ENCODE peak calls at places on chromosomes 16 and 17, in eight cellular contexts. P, K, H, G, S, C, O and V are unnamed samples.

GRCh38 chr16:4679854-4680636 is 13.3 kb upstream of the NUDT16L1 start:
- DNase-seq in G (no peak), K (no peak), C (no peak), H (peak), O (peak), P (no peak), S (no peak), V (no peak)

GRCh38 chr16:89707695-89708094 is 6.2 kb upstream of the SPATA2L start:
- DNase-seq in K (no peak), C (no peak), G (no peak), P (no peak), H (no peak), S (no peak), O (no peak), V (no peak)

GRCh38 chr17:33220031-33220430 is 73.1 kb downstream of the ASIC2 start:
- DNase-seq in H (no peak), K (no peak), O (no peak), P (no peak), C (no peak), S (no peak), G (no peak), V (no peak)

GRCh38 chr16:1772362-1772907 is at the start of gene EME2:
- DNase-seq in P (no peak), H (peak), O (no peak), G (no peak), C (no peak), K (peak), S (no peak), V (peak)

GRCh38 chr17:47872019-47872650 is 21.2 kb upstream of the SP6 start:
- DNase-seq in G (no peak), H (peak), C (no peak), K (no peak), O (no peak), P (no peak), S (no peak), V (no peak)

GRCh38 chr17:48799069-48799710 is 17.8 kb downstream of the TTLL6 start:
- DNase-seq in K (no peak), S (no peak), C (no peak), O (no peak), P (no peak), G (no peak), H (no peak), V (no peak)

GRCh38 chr17:360141-360705 is 7.6 kb upstream of the RPH3AL start:
- DNase-seq in H (no peak), C (no peak), K (no peak), P (no peak), O (no peak), S (no peak), G (no peak), V (no peak)

GRCh38 chr17:39636927-39637736 is at the start of gene STARD3:
- DNase-seq in P (peak), O (peak), K (peak), C (peak), G (peak), H (peak), S (peak), V (peak)

GRCh38 chr16:78240459-78241222 is 141.2 kb downstream of the WWOX start:
- DNase-seq in S (no peak), K (no peak), P (no peak), C (no peak), O (no peak), G (no peak), H (peak), V (no peak)

GRCh38 chr16:11781773-11782172 is 15.3 kb downstream of the ZC3H7A start:
- DNase-seq in O (no peak), P (no peak), K (no peak), C (no peak), S (no peak), H (peak), G (no peak), V (peak)

GRCh38 chr17:81859906-81860755 is at the start of gene P4HB:
- DNase-seq in S (peak), G (no peak), K (no peak), O (no peak), C (no peak), P (no peak), H (no peak), V (peak)

GRCh38 chr17:35866356-35866950 is 2.2 kb downstream of the HEATR9 start:
- DNase-seq in P (no peak), K (no peak), H (no peak), G (peak), O (no peak), C (no peak), S (no peak), V (peak)

GRCh38 chr17:2814499-2815341 is 18.5 kb downstream of the RAP1GAP2 start:
- DNase-seq in P (peak), O (peak), G (no peak), S (no peak), H (no peak), K (peak), C (no peak), V (no peak)

GRCh38 chr16:30846649-30847402 is 47.1 kb downstream of the BCL7C start:
- DNase-seq in K (no peak), S (no peak), C (no peak), P (no peak), G (no peak), H (no peak), O (no peak), V (no peak)

GRCh38 chr16:4505356-4506153 is 29.4 kb downstream of the HMOX2 start:
- DNase-seq in C (no peak), G (no peak), P (peak), H (peak), O (peak), S (no peak), K (peak), V (no peak)

GRCh38 chr16:2786061-2786825 is 1.1 kb downstream of the PRSS33 start:
- DNase-seq in G (no peak), K (no peak), O (no peak), S (no peak), H (no peak), C (no peak), P (no peak), V (no peak)

GRCh38 chr16:23847938-23848337 is 12.2 kb downstream of the PRKCB start:
- DNase-seq in S (no peak), K (peak), P (peak), H (no peak), G (no peak), O (no peak), C (no peak), V (no peak)

GRCh38 chr17:6474906-6475305 is 30.7 kb downstream of the PIMREG start:
- DNase-seq in O (no peak), P (no peak), H (peak), C (no peak), S (no peak), G (no peak), K (no peak), V (no peak)

GRCh38 chr16:9680021-9680655 is 502.1 kb downstream of the GRIN2A start:
- DNase-seq in G (no peak), S (no peak), C (no peak), P (no peak), O (no peak), K (no peak), H (no peak), V (no peak)

GRCh38 chr17:75542728-75543336 is 17.3 kb downstream of the LLGL2 start:
- DNase-seq in K (no peak), O (no peak), S (no peak), G (no peak), P (no peak), H (no peak), C (no peak), V (no peak)

GRCh38 chr17:81601525-81602120 is 35.3 kb downstream of the NPLOC4 start:
- DNase-seq in K (peak), C (peak), P (peak), O (no peak), H (peak), G (peak), S (peak), V (peak)

GRCh38 chr17:73643012-73643845 is 1.0 kb downstream of the SDK2 start:
- DNase-seq in S (peak), G (no peak), C (peak), K (peak), H (peak), O (no peak), P (no peak), V (peak)

GRCh38 chr16:57084257-57084770 is 8.1 kb upstream of the CPNE2 start:
- DNase-seq in G (no peak), K (peak), O (peak), C (peak), H (peak), S (peak), P (peak), V (peak)

GRCh38 chr17:47686276-47686635 is 7.7 kb upstream of the TBKBP1 start:
- DNase-seq in P (no peak), H (peak), O (no peak), K (no peak), G (peak), S (no peak), C (no peak), V (peak)

GRCh38 chr16:66580605-66581209 is 1.4 kb downstream of the CMTM2 start:
- DNase-seq in H (peak), P (no peak), K (no peak), C (no peak), S (peak), G (peak), O (no peak), V (peak)

GRCh38 chr16:2963074-2963610 is 933 bp upstream of the KREMEN2 start:
- DNase-seq in C (no peak), S (peak), P (no peak), H (no peak), O (no peak), K (no peak), G (no peak), V (no peak)

GRCh38 chr16:70778901-70779309 is 22.1 kb downstream of the VAC14 start:
- DNase-seq in K (no peak), P (no peak), H (peak), C (no peak), O (no peak), S (peak), G (peak), V (peak)

GRCh38 chr16:56488035-56488434 is 31.8 kb downstream of the BBS2 start:
- DNase-seq in C (no peak), G (no peak), P (no peak), S (no peak), K (no peak), H (no peak), O (no peak), V (no peak)

GRCh38 chr16:54493076-54493475 is 206.5 kb upstream of the IRX3 start:
- DNase-seq in K (no peak), P (no peak), C (no peak), O (no peak), H (no peak), G (no peak), S (no peak), V (no peak)

GRCh38 chr16:53865492-53865863 is 161.5 kb downstream of the FTO start:
- DNase-seq in C (no peak), G (peak), H (peak), S (no peak), K (no peak), P (no peak), O (no peak), V (peak)

GRCh38 chr17:42274812-42275526 is 1.2 kb downstream of the STAT5B start:
- DNase-seq in O (no peak), S (no peak), G (no peak), C (no peak), P (no peak), H (no peak), K (no peak), V (no peak)

GRCh38 chr16:27431773-27432599 is 30.0 kb downstream of the IL21R start:
- DNase-seq in C (peak), G (no peak), P (no peak), O (peak), S (no peak), K (peak), H (peak), V (peak)

GRCh38 chr17:30476726-30477082 is 504 bp upstream of the GOSR1 start:
- DNase-seq in P (no peak), S (peak), H (no peak), C (no peak), O (no peak), K (peak), G (no peak), V (peak)

GRCh38 chr16:67258160-67258835 is 9.5 kb downstream of the SLC9A5 start:
- DNase-seq in P (no peak), S (no peak), K (no peak), O (no peak), C (no peak), G (no peak), H (no peak), V (no peak)

GRCh38 chr16:3235856-3236669 is 1.1 kb upstream of the ZNF200 start:
- DNase-seq in O (peak), G (no peak), S (peak), P (peak), C (no peak), H (peak), K (peak), V (no peak)

GRCh38 chr16:67943619-67944503 is at the start of gene LCAT:
- DNase-seq in G (no peak), S (no peak), O (no peak), H (no peak), K (no peak), P (no peak), C (no peak), V (no peak)

GRCh38 chr16:11136600-11136999 is 119.4 kb downstream of the SOCS1 start:
- DNase-seq in P (no peak), C (no peak), G (peak), K (no peak), O (no peak), H (peak), S (no peak), V (no peak)

GRCh38 chr17:39634384-39634871 is 2.5 kb upstream of the STARD3 start:
- DNase-seq in G (no peak), P (no peak), K (peak), C (no peak), S (peak), O (no peak), H (peak), V (peak)